ENCODE peak calls at places on chromosomes 3 and 15, in five cellular contexts. One of them, this sample, is unnamed.

GRCh38 chr3:149820183-149820582 is 7.2 kb downstream of the RNF13 start:
- DNase-seq in neuronal stem cell: no peak
- DNase-seq in trophoblast cell: peak; percentile 46
- DNase-seq in mesenchymal stem cell: no peak
- DNase-seq in H1: no peak
- DNase-seq in this sample: no peak

GRCh38 chr15:27743638-27744037 is 355.5 kb downstream of the OCA2 start:
- DNase-seq in neuronal stem cell: no peak
- DNase-seq in trophoblast cell: no peak
- DNase-seq in mesenchymal stem cell: no peak
- DNase-seq in H1: no peak
- DNase-seq in this sample: no peak

GRCh38 chr3:143334231-143334630 is 214.7 kb downstream of the CHST2 start:
- DNase-seq in neuronal stem cell: no peak
- DNase-seq in trophoblast cell: no peak
- DNase-seq in mesenchymal stem cell: no peak
- DNase-seq in H1: no peak
- DNase-seq in this sample: no peak

GRCh38 chr3:140359198-140359995 is 318.5 kb upstream of the TRIM42 start:
- DNase-seq in neuronal stem cell: no peak
- DNase-seq in trophoblast cell: no peak
- DNase-seq in mesenchymal stem cell: no peak
- DNase-seq in H1: no peak
- DNase-seq in this sample: no peak

GRCh38 chr15:100429116-100429728 is 87.4 kb upstream of the ADAMTS17 start:
- DNase-seq in neuronal stem cell: no peak
- DNase-seq in trophoblast cell: no peak
- DNase-seq in mesenchymal stem cell: no peak
- DNase-seq in H1: no peak
- DNase-seq in this sample: no peak

GRCh38 chr15:100350434-100351226 is 8.9 kb upstream of the ADAMTS17 start:
- DNase-seq in neuronal stem cell: no peak
- DNase-seq in trophoblast cell: peak; percentile 35
- DNase-seq in mesenchymal stem cell: peak; percentile 15
- DNase-seq in H1: no peak
- DNase-seq in this sample: no peak

GRCh38 chr15:77527831-77528231 is 104.9 kb downstream of the LINGO1 start:
- DNase-seq in neuronal stem cell: no peak
- DNase-seq in trophoblast cell: peak; percentile 27
- DNase-seq in mesenchymal stem cell: peak; percentile 59
- DNase-seq in H1: no peak
- DNase-seq in this sample: no peak

GRCh38 chr15:66007663-66008262 is 138.5 kb downstream of the RAB11A start:
- DNase-seq in neuronal stem cell: no peak
- DNase-seq in trophoblast cell: peak; percentile 15
- DNase-seq in mesenchymal stem cell: no peak
- DNase-seq in H1: no peak
- DNase-seq in this sample: no peak

GRCh38 chr15:66730168-66731014 is 28.4 kb downstream of the SMAD6 start:
- DNase-seq in neuronal stem cell: no peak
- DNase-seq in trophoblast cell: peak; percentile 13
- DNase-seq in mesenchymal stem cell: peak; percentile 67
- DNase-seq in H1: no peak
- DNase-seq in this sample: no peak

GRCh38 chr15:90210593-90210992 is 9.5 kb downstream of the SEMA4B start:
- DNase-seq in neuronal stem cell: no peak
- DNase-seq in trophoblast cell: no peak
- DNase-seq in mesenchymal stem cell: no peak
- DNase-seq in H1: no peak
- DNase-seq in this sample: no peak

GRCh38 chr3:158709666-158710083 is 22.6 kb downstream of the RARRES1 start:
- DNase-seq in neuronal stem cell: no peak
- DNase-seq in trophoblast cell: peak; percentile 66
- DNase-seq in mesenchymal stem cell: peak; percentile 94
- DNase-seq in H1: no peak
- DNase-seq in this sample: no peak

GRCh38 chr3:175007316-175007715 is 148.2 kb downstream of the NAALADL2 start:
- DNase-seq in neuronal stem cell: no peak
- DNase-seq in trophoblast cell: peak; percentile 84
- DNase-seq in mesenchymal stem cell: no peak
- DNase-seq in H1: no peak
- DNase-seq in this sample: no peak

GRCh38 chr3:129448187-129448895 is 8.3 kb downstream of the IFT122 start:
- DNase-seq in neuronal stem cell: no peak
- DNase-seq in trophoblast cell: no peak
- DNase-seq in mesenchymal stem cell: no peak
- DNase-seq in H1: no peak
- DNase-seq in this sample: peak; percentile 41

GRCh38 chr3:99810403-99810802 is 7.3 kb upstream of the CMSS1 start:
- DNase-seq in neuronal stem cell: no peak
- DNase-seq in trophoblast cell: no peak
- DNase-seq in mesenchymal stem cell: no peak
- DNase-seq in H1: no peak
- DNase-seq in this sample: no peak

GRCh38 chr15:57583282-57583681 is 8.4 kb upstream of the MYZAP start:
- DNase-seq in neuronal stem cell: no peak
- DNase-seq in trophoblast cell: no peak
- DNase-seq in mesenchymal stem cell: no peak
- DNase-seq in H1: no peak
- DNase-seq in this sample: no peak

GRCh38 chr15:57582080-57582479 is 9.6 kb upstream of the MYZAP start:
- DNase-seq in neuronal stem cell: no peak
- DNase-seq in trophoblast cell: no peak
- DNase-seq in mesenchymal stem cell: no peak
- DNase-seq in H1: no peak
- DNase-seq in this sample: no peak

GRCh38 chr15:57580866-57581265 is 10.8 kb upstream of the MYZAP start:
- DNase-seq in neuronal stem cell: no peak
- DNase-seq in trophoblast cell: no peak
- DNase-seq in mesenchymal stem cell: no peak
- DNase-seq in H1: no peak
- DNase-seq in this sample: no peak

GRCh38 chr15:57578288-57578900 is 13.3 kb upstream of the MYZAP start:
- DNase-seq in neuronal stem cell: no peak
- DNase-seq in trophoblast cell: peak; percentile 25
- DNase-seq in mesenchymal stem cell: no peak
- DNase-seq in H1: no peak
- DNase-seq in this sample: no peak

DNA sequence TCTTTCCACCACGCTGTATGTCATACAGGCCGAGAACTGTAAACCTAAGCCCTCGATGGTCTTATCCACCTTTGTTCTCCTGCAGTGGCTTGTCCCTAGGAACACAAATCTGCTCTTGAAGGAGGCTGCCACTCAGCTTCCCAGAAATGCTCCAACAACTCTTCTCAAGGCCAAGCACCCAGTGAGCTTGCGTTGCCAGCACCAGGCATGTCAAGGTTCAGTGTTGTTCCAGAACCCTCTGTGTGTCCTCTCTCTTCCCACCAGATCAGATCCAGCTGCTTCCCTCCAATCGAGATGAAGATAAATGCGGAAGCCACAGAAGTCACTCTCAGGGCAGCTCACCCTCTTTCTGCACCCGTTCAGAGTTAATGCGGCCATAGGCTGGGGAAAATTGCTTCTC is 11.3 kb upstream of the MYZAP start:
- DNase-seq in neuronal stem cell: no peak
- DNase-seq in trophoblast cell: no peak
- DNase-seq in mesenchymal stem cell: no peak
- DNase-seq in H1: no peak
- DNase-seq in this sample: no peak
- H2BK12ac ChIP-seq in neuronal stem cell: no peak overlapping the region
- H2BK12ac ChIP-seq in trophoblast cell: no peak overlapping the region
- H2BK12ac ChIP-seq in mesenchymal stem cell: no peak overlapping the region
- H2BK12ac ChIP-seq in H1: no peak overlapping the region
- H2BK12ac ChIP-seq in this sample: no peak overlapping the region

DNA sequence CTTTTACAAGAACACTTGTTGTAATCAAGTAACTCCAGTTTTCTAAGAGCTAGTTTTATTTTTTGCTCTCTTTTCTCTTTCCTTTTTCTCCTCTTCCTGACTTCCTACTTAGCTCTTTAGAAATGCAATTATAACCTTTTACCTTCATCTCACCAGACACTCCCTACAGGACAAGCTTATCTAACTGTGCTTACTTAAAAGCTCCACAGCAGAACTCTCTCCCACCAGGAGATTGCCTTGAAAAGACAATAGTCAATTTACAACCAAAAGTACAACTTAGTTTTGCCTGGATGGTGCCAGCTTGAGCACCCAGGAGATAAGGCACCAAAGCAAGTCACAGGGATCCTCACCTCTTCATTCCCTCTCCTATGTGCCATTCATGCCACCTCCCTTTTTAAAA is 573.8 kb upstream of the LMCD1 start:
- DNase-seq in neuronal stem cell: no peak
- DNase-seq in trophoblast cell: no peak
- DNase-seq in mesenchymal stem cell: no peak
- DNase-seq in H1: no peak
- DNase-seq in this sample: no peak
- H2BK5ac ChIP-seq in neuronal stem cell: no peak overlapping the region
- H2BK5ac ChIP-seq in trophoblast cell: no peak overlapping the region
- H2BK5ac ChIP-seq in mesenchymal stem cell: no peak overlapping the region
- H2BK5ac ChIP-seq in H1: no peak overlapping the region
- H2BK5ac ChIP-seq in this sample: no peak overlapping the region

GRCh38 chr15:75223688-75224087 is 22.0 kb downstream of the C15orf39 start:
- DNase-seq in neuronal stem cell: no peak
- DNase-seq in trophoblast cell: no peak
- DNase-seq in mesenchymal stem cell: no peak
- DNase-seq in H1: no peak
- DNase-seq in this sample: no peak
- H2BK12ac ChIP-seq in neuronal stem cell: no peak overlapping the region
- H2BK12ac ChIP-seq in trophoblast cell: no peak overlapping the region
- H2BK12ac ChIP-seq in mesenchymal stem cell: no peak overlapping the region
- H2BK12ac ChIP-seq in H1: no peak overlapping the region
- H2BK12ac ChIP-seq in this sample: no peak overlapping the region

GRCh38 chr3:196941846-196942225 is 492 bp downstream of the NCBP2 start:
- DNase-seq in neuronal stem cell: no peak
- DNase-seq in trophoblast cell: peak; percentile 65
- DNase-seq in mesenchymal stem cell: no peak
- DNase-seq in H1: no peak
- DNase-seq in this sample: no peak
- H2BK5ac ChIP-seq in neuronal stem cell: peak overlapping the region; percentile 85
- H2BK5ac ChIP-seq in trophoblast cell: peak overlapping the region; percentile 65
- H2BK5ac ChIP-seq in mesenchymal stem cell: no peak overlapping the region
- H2BK5ac ChIP-seq in H1: peak overlapping the region; percentile 89
- H2BK5ac ChIP-seq in this sample: no peak overlapping the region

This sample was measured in H9.